ENCODE peak calls at places on chromosomes 11 and 22, in seven cellular contexts. One of them, this sample, is unnamed.

GRCh38 chr11:132586801-132587200 is 945.5 kb downstream of the OPCML start:
- DNase-seq in BE2C: no peak
- DNase-seq in mesothelial cell of epicardium: no peak
- DNase-seq in neural progenitor cell: no peak
- DNase-seq in A673: no peak
- DNase-seq in upper lobe of right lung: no peak
- DNase-seq in hepatocyte: no peak
- DNase-seq in this sample: no peak

GRCh38 chr11:66934971-66935779 is 23.0 kb downstream of the PC start:
- DNase-seq in A673: no peak
- DNase-seq in mesothelial cell of epicardium: no peak
- DNase-seq in hepatocyte: peak; percentile 28
- DNase-seq in upper lobe of right lung: no peak
- DNase-seq in BE2C: no peak
- DNase-seq in neural progenitor cell: no peak
- DNase-seq in this sample: no peak

GRCh38 chr22:22384267-22384666 is 124.3 kb downstream of the ZNF280B start:
- DNase-seq in neural progenitor cell: no peak
- DNase-seq in BE2C: no peak
- DNase-seq in mesothelial cell of epicardium: no peak
- DNase-seq in upper lobe of right lung: no peak
- DNase-seq in A673: no peak
- DNase-seq in hepatocyte: no peak
- DNase-seq in this sample: no peak

GRCh38 chr11:63919267-63920125 is 2.5 kb upstream of the RCOR2 start:
- DNase-seq in neural progenitor cell: peak; percentile 94
- DNase-seq in mesothelial cell of epicardium: no peak
- DNase-seq in A673: no peak
- DNase-seq in hepatocyte: peak; percentile 53
- DNase-seq in BE2C: peak; percentile 71
- DNase-seq in upper lobe of right lung: no peak
- DNase-seq in this sample: peak; percentile 87

GRCh38 chr11:12122083-12122482 is 11.7 kb downstream of the MICAL2 start:
- DNase-seq in upper lobe of right lung: peak; percentile 72
- DNase-seq in mesothelial cell of epicardium: no peak
- DNase-seq in hepatocyte: no peak
- DNase-seq in BE2C: peak; percentile 8
- DNase-seq in neural progenitor cell: peak; percentile 52
- DNase-seq in A673: peak; percentile 14
- DNase-seq in this sample: no peak

GRCh38 chr11:78205256-78205655 is 16.5 kb downstream of the USP35 start:
- DNase-seq in BE2C: no peak
- DNase-seq in A673: no peak
- DNase-seq in hepatocyte: no peak
- DNase-seq in mesothelial cell of epicardium: no peak
- DNase-seq in upper lobe of right lung: peak; percentile 17
- DNase-seq in neural progenitor cell: no peak
- DNase-seq in this sample: no peak

GRCh38 chr11:79419120-79419519 is 21.7 kb downstream of the TENM4 start:
- DNase-seq in neural progenitor cell: no peak
- DNase-seq in upper lobe of right lung: no peak
- DNase-seq in A673: no peak
- DNase-seq in BE2C: no peak
- DNase-seq in hepatocyte: peak; percentile 73
- DNase-seq in mesothelial cell of epicardium: no peak
- DNase-seq in this sample: no peak

GRCh38 chr11:69364901-69365300 is 70.9 kb downstream of the MYEOV start:
- DNase-seq in mesothelial cell of epicardium: no peak
- DNase-seq in neural progenitor cell: no peak
- DNase-seq in hepatocyte: no peak
- DNase-seq in A673: no peak
- DNase-seq in upper lobe of right lung: no peak
- DNase-seq in BE2C: no peak
- DNase-seq in this sample: no peak

GRCh38 chr11:7579226-7579825 is 65.5 kb downstream of the PPFIBP2 start:
- DNase-seq in mesothelial cell of epicardium: no peak
- DNase-seq in upper lobe of right lung: no peak
- DNase-seq in A673: no peak
- DNase-seq in hepatocyte: no peak
- DNase-seq in neural progenitor cell: no peak
- DNase-seq in BE2C: no peak
- DNase-seq in this sample: no peak

GRCh38 chr22:32204211-32204855 is 540 bp downstream of the RFPL2 start:
- DNase-seq in BE2C: no peak
- DNase-seq in mesothelial cell of epicardium: no peak
- DNase-seq in neural progenitor cell: peak; percentile 63
- DNase-seq in hepatocyte: peak; percentile 56
- DNase-seq in upper lobe of right lung: no peak
- DNase-seq in A673: peak; percentile 19
- DNase-seq in this sample: no peak

GRCh38 chr11:14904745-14905103 is 12.7 kb upstream of the CYP2R1 start:
- DNase-seq in neural progenitor cell: peak; percentile 77
- DNase-seq in hepatocyte: peak; percentile 68
- DNase-seq in upper lobe of right lung: peak; percentile 93
- DNase-seq in mesothelial cell of epicardium: no peak
- DNase-seq in A673: peak; percentile 72
- DNase-seq in BE2C: no peak
- DNase-seq in this sample: peak; percentile 92

DNA sequence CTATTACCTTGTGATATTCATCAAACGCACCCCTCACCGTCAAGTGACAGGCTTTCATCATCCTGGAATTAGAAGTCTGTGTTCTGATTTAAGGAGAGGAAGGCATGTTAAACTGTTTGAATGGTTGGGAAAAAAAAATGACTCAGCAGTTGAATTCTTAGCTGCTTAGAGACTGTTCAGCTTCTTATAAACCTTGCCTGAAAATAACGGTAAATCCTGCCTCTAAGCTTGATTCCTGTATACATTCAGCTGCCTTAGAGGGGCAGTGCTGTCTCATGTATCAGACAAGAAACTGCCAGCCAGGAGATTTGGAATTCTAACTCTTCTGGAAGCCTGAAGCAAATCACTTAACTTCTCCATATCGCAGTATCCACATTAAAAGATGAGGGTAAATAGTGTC is 437.4 kb downstream of the JRKL start:
- DNase-seq in BE2C: peak; percentile 33
- DNase-seq in A673: peak; percentile 26
- DNase-seq in hepatocyte: peak; percentile 66
- DNase-seq in neural progenitor cell: peak; percentile 47
- DNase-seq in upper lobe of right lung: no peak
- DNase-seq in mesothelial cell of epicardium: no peak
- DNase-seq in this sample: no peak
- TF ChIP-seq CTCF in BE2C: peak; percentile 54
- TF ChIP-seq CTCF in A673: peak; percentile 48
- TF ChIP-seq CTCF in hepatocyte: peak; percentile 61
- TF ChIP-seq CTCF in neural progenitor cell: peak; percentile 51
- TF ChIP-seq CTCF in upper lobe of right lung: peak; percentile 12
- TF ChIP-seq CTCF in mesothelial cell of epicardium: no peak
- TF ChIP-seq CTCF in this sample: no peak

GRCh38 chr11:58068640-58069039 is 37.9 kb downstream of the OR6Q1 start:
- DNase-seq in upper lobe of right lung: no peak
- DNase-seq in neural progenitor cell: no peak
- DNase-seq in mesothelial cell of epicardium: no peak
- DNase-seq in hepatocyte: no peak
- DNase-seq in A673: peak; percentile 40
- DNase-seq in BE2C: no peak
- DNase-seq in this sample: no peak
- TF ChIP-seq CTCF in upper lobe of right lung: no peak
- TF ChIP-seq CTCF in neural progenitor cell: peak; percentile 21
- TF ChIP-seq CTCF in mesothelial cell of epicardium: no peak
- TF ChIP-seq CTCF in hepatocyte: no peak
- TF ChIP-seq CTCF in A673: peak; percentile 48
- TF ChIP-seq CTCF in BE2C: no peak
- TF ChIP-seq CTCF in this sample: no peak

DNA sequence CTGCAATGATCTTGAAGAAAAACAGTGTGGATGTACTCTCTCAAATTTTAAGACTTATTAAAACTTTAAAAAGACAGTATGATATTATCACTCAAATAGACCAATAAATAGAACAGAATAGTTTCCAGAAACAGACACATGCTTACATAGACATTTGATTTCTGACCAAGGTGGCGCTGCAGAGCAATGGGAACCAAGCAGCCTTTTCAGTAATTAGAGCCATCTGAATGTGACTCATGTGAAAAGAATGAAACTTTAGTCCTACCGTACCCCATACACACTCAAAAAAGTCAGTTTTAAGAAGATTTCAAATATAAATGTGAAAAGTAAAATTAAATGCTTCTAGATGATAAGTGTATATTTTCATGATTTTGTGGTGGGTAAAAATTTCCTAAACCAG is 74.2 kb upstream of the MS4A8 start:
- DNase-seq in A673: peak; percentile 85
- DNase-seq in neural progenitor cell: peak; percentile 49
- DNase-seq in upper lobe of right lung: no peak
- DNase-seq in mesothelial cell of epicardium: no peak
- DNase-seq in hepatocyte: peak; percentile 34
- DNase-seq in BE2C: peak; percentile 23
- DNase-seq in this sample: no peak
- TF ChIP-seq CTCF in A673: peak; percentile 79
- TF ChIP-seq CTCF in neural progenitor cell: peak; percentile 57
- TF ChIP-seq CTCF in upper lobe of right lung: peak; percentile 29
- TF ChIP-seq CTCF in mesothelial cell of epicardium: no peak
- TF ChIP-seq CTCF in hepatocyte: peak; percentile 32
- TF ChIP-seq CTCF in BE2C: peak; percentile 44
- TF ChIP-seq CTCF in this sample: no peak

GRCh38 chr11:121444508-121444907 is 7.6 kb upstream of the SORL1 start:
- DNase-seq in mesothelial cell of epicardium: no peak
- DNase-seq in hepatocyte: no peak
- DNase-seq in upper lobe of right lung: no peak
- DNase-seq in BE2C: no peak
- DNase-seq in neural progenitor cell: no peak
- DNase-seq in A673: no peak
- DNase-seq in this sample: no peak

GRCh38 chr11:121448431-121448941 is 3.6 kb upstream of the SORL1 start:
- DNase-seq in BE2C: no peak
- DNase-seq in upper lobe of right lung: no peak
- DNase-seq in neural progenitor cell: no peak
- DNase-seq in hepatocyte: no peak
- DNase-seq in mesothelial cell of epicardium: no peak
- DNase-seq in A673: no peak
- DNase-seq in this sample: no peak

GRCh38 chr11:121445071-121445768 is 6.9 kb upstream of the SORL1 start:
- DNase-seq in BE2C: no peak
- DNase-seq in upper lobe of right lung: no peak
- DNase-seq in A673: no peak
- DNase-seq in neural progenitor cell: no peak
- DNase-seq in mesothelial cell of epicardium: no peak
- DNase-seq in hepatocyte: no peak
- DNase-seq in this sample: no peak

GRCh38 chr11:121449123-121449522 is 3.0 kb upstream of the SORL1 start:
- DNase-seq in hepatocyte: no peak
- DNase-seq in neural progenitor cell: no peak
- DNase-seq in upper lobe of right lung: no peak
- DNase-seq in BE2C: no peak
- DNase-seq in mesothelial cell of epicardium: no peak
- DNase-seq in A673: no peak
- DNase-seq in this sample: no peak

DNA sequence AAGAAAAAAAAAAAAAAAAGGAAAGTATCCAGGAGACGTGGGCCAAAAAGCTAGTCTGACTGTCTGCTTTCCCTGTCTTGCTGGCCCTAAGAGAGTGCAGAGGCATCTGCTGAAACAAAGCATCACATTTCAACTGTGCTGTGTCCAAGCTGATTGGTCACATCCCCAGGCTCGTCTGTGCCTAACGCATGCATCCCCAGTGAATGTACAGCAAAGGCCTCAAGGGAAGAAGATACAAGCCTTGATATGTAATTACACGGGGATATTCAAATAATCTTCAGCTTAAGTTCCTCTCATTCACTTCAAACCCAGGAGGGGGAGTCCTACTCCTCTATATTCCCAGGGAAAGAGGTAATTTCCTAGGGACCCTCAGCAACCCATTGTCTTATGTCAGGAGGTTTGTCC is 5.4 kb upstream of the SORL1 start:
- DNase-seq in mesothelial cell of epicardium: no peak
- DNase-seq in upper lobe of right lung: no peak
- DNase-seq in neural progenitor cell: peak; percentile 51
- DNase-seq in BE2C: peak; percentile 70
- DNase-seq in A673: peak; percentile 65
- DNase-seq in hepatocyte: no peak
- DNase-seq in this sample: no peak
- TF ChIP-seq CTCF in mesothelial cell of epicardium: no peak
- TF ChIP-seq CTCF in upper lobe of right lung: peak; percentile 6
- TF ChIP-seq CTCF in neural progenitor cell: peak; percentile 29
- TF ChIP-seq CTCF in BE2C: peak; percentile 47
- TF ChIP-seq CTCF in A673: peak; percentile 49
- TF ChIP-seq CTCF in hepatocyte: peak; percentile 33
- TF ChIP-seq CTCF in this sample: no peak

GRCh38 chr22:36293606-36294292 is 40.8 kb downstream of the APOL1 start:
- DNase-seq in hepatocyte: no peak
- DNase-seq in upper lobe of right lung: peak; percentile 51
- DNase-seq in A673: no peak
- DNase-seq in neural progenitor cell: no peak
- DNase-seq in mesothelial cell of epicardium: no peak
- DNase-seq in BE2C: no peak
- DNase-seq in this sample: no peak
- TF ChIP-seq CTCF in hepatocyte: no peak
- TF ChIP-seq CTCF in upper lobe of right lung: no peak
- TF ChIP-seq CTCF in A673: no peak
- TF ChIP-seq CTCF in neural progenitor cell: no peak
- TF ChIP-seq CTCF in mesothelial cell of epicardium: no peak
- TF ChIP-seq CTCF in BE2C: no peak
- TF ChIP-seq CTCF in this sample: no peak

GRCh38 chr22:35311551-35311999 is 11.9 kb downstream of the TOM1 start:
- DNase-seq in upper lobe of right lung: peak; percentile 53
- DNase-seq in hepatocyte: no peak
- DNase-seq in mesothelial cell of epicardium: no peak
- DNase-seq in BE2C: no peak
- DNase-seq in A673: no peak
- DNase-seq in neural progenitor cell: no peak
- DNase-seq in this sample: no peak
- TF ChIP-seq CTCF in upper lobe of right lung: no peak
- TF ChIP-seq CTCF in hepatocyte: no peak
- TF ChIP-seq CTCF in mesothelial cell of epicardium: no peak
- TF ChIP-seq CTCF in BE2C: no peak
- TF ChIP-seq CTCF in A673: no peak
- TF ChIP-seq CTCF in neural progenitor cell: no peak
- TF ChIP-seq CTCF in this sample: no peak

This sample was measured in glutamatergic neuron.